ENCODE peak calls at places on chromosomes 1 and 21, in nine cellular contexts. B, G, Z, I, M, J, N, S and W are unnamed samples.

GRCh38 chr1:232509570-232509969 is 120.4 kb downstream of the SIPA1L2 start:
- DNase-seq in N (no peak), B (no peak), Z (no peak), J (peak; percentile 20), G (no peak), M (no peak), S (no peak), I (no peak), W (no peak)

GRCh38 chr1:68600049-68600661 is 103.3 kb upstream of the DEPDC1 start:
- DNase-seq in G (peak; percentile 8), B (no peak), S (no peak), Z (no peak), M (no peak), N (no peak), J (peak; percentile 27), I (peak; percentile 0), W (peak; percentile 15)

GRCh38 chr1:23718482-23718881 is 24.8 kb upstream of the ELOA start:
- DNase-seq in B (no peak), G (no peak), Z (no peak), J (peak; percentile 42), I (peak; percentile 14), N (peak; percentile 53), S (no peak), M (no peak), W (no peak)

GRCh38 chr1:1775364-1776226 is 2.7 kb downstream of the NADK start:
- DNase-seq in Z (no peak), J (no peak), N (no peak), S (no peak), I (no peak), B (no peak), G (no peak), M (no peak), W (no peak)

GRCh38 chr1:2459757-2460156 is 16.3 kb upstream of the PLCH2 start:
- DNase-seq in G (no peak), Z (no peak), N (peak; percentile 21), J (peak; percentile 34), B (peak; percentile 2), S (no peak), I (peak; percentile 35), M (no peak), W (peak; percentile 9)

GRCh38 chr1:168328965-168329364 is 48.3 kb downstream of the TBX19 start:
- DNase-seq in N (no peak), M (no peak), I (no peak), Z (no peak), G (peak; percentile 82), B (no peak), J (no peak), S (no peak), W (no peak)

GRCh38 chr1:203057831-203058673 is 27.8 kb downstream of the MYOG start:
- DNase-seq in B (no peak), N (no peak), G (no peak), I (peak; percentile 59), J (no peak), S (no peak), Z (no peak), M (no peak), W (no peak)

GRCh38 chr1:32178380-32179192 is 889 bp upstream of the TXLNA start:
- DNase-seq in Z (no peak), I (no peak), B (no peak), M (no peak), N (peak; percentile 28), J (no peak), G (no peak), S (no peak), W (no peak)

GRCh38 chr1:2168090-2168489 is 26.5 kb downstream of the FAAP20 start:
- DNase-seq in N (no peak), J (no peak), M (no peak), G (no peak), I (no peak), Z (no peak), B (no peak), S (no peak), W (no peak)

GRCh38 chr1:4561213-4561612 is 93.2 kb upstream of the AJAP1 start:
- DNase-seq in I (no peak), G (no peak), J (no peak), N (peak; percentile 23), Z (no peak), B (no peak), S (no peak), M (no peak), W (no peak)

GRCh38 chr1:9835758-9836631 is 12.2 kb upstream of the CLSTN1 start:
- DNase-seq in J (no peak), G (peak; percentile 96), I (no peak), B (no peak), Z (peak; percentile 36), M (peak; percentile 47), N (peak; percentile 57), S (no peak), W (no peak)

DNA sequence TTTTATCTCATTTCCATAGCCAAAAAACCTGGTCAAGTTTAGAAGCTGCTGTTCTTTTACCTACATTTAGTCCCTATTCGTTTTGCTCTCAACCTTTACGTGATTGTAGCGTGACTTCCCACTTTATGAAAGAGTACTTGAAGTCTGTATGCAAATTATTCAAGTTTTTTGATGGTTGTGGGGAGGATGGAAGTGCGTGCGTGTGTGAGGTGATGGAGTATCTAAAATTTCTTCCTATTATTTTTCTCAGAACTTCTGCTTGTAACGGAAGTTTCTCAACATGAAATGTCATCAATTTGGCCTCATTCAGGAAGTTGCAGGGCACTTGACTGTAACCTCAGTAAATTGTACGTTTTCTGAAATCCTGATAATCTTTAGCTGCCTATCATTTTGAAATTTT is 64.0 kb downstream of the SAMSN1 start:
- DNase-seq in Z (no peak), M (no peak), N (no peak), G (no peak), B (no peak), S (no peak), J (no peak), I (no peak), W (no peak)
- H3K4me3 ChIP-seq in Z (no peak overlapping the region), M (no peak overlapping the region), N (no peak overlapping the region), G (no peak overlapping the region), B (no peak overlapping the region), S (no peak overlapping the region), J (no peak overlapping the region), I (no peak overlapping the region), W (no peak overlapping the region)

GRCh38 chr1:80217377-80217986 is 1211.0 kb upstream of the ADGRL4 start:
- DNase-seq in I (peak; percentile 72), Z (peak; percentile 19), M (no peak), G (peak; percentile 70), N (peak; percentile 78), S (no peak), B (peak; percentile 20), J (peak; percentile 74), W (peak; percentile 64)
- TF ChIP-seq CTCF in I (peak; percentile 73), Z (peak; percentile 21), M (peak; percentile 41), G (peak; percentile 85), N (peak; percentile 84), S (peak; percentile 37), B (peak; percentile 79), J (peak; percentile 67), W (peak; percentile 74)

GRCh38 chr1:228212415-228212965 is 4.6 kb downstream of the OBSCN start:
- DNase-seq in N (peak; percentile 28), G (no peak), M (no peak), Z (no peak), S (no peak), I (no peak), B (no peak), J (no peak), W (no peak)

GRCh38 chr1:228214921-228215662 is 7.2 kb downstream of the OBSCN start:
- DNase-seq in S (no peak), N (no peak), J (no peak), G (no peak), M (no peak), I (no peak), B (no peak), Z (no peak), W (no peak)

GRCh38 chr1:228215663-228216116 is 7.8 kb downstream of the OBSCN start:
- DNase-seq in N (no peak), I (no peak), J (no peak), M (no peak), G (no peak), S (no peak), B (no peak), Z (no peak), W (no peak)

GRCh38 chr1:228212966-228213844 is 5.4 kb downstream of the OBSCN start:
- DNase-seq in B (peak; percentile 39), G (peak; percentile 83), Z (peak; percentile 80), S (peak; percentile 92), M (peak; percentile 96), J (peak; percentile 52), I (peak; percentile 84), N (peak; percentile 95), W (peak; percentile 13)

DNA sequence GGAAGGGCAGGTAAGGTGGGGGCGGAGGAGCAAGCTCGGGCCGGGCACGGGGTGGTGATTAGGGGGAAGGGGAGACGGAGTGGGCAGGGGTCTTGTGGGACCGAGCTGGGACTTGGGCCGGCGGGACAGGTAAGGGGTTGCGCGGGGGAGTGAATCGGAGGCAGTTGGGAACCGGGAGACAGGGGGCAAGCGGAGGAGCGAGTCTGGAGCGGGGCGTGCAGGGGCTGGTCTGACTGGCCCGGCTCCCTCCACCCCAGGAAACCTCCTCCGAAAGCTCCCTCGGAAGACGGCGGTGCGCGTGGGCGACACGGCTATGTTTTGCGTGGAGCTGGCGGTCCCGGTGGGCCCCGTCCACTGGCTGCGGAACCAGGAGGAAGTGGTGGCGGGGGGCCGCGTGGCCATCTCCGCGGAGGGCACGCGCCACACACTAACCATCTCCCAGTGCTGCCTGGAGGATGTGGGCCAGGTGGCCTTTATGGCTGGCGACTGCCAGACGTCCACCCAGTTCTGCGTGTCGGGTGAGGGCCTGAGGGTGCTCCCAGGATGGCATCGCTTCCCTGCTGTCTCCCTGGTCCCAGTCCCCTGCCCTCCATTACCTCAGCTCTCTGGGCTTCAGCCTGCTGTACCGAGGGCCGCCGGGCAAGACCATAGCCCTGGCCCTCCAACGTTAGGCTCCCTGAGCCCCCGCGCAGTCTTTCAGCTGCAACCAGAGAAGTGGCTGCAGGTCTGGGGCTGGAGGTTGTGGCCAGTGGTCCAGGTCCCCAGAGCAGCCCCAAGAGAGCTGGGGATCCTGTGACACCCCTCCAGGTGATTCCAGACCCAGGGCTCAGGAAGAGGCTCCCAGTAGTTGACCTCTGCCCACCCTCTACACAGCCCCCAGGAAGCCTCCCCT is 6.3 kb downstream of the OBSCN start:
- DNase-seq in J (no peak), B (no peak), I (no peak), M (peak; percentile 66), N (no peak), S (no peak), Z (no peak), G (no peak), W (no peak)
- H3K4me3 ChIP-seq in J (peak overlapping the region; percentile 13), B (peak overlapping the region; percentile 73), I (peak overlapping the region; percentile 37), M (peak overlapping the region; percentile 64), N (peak overlapping the region; percentile 45), S (peak overlapping the region; percentile 40), Z (peak overlapping the region; percentile 45), G (peak overlapping the region; percentile 55), W (peak overlapping the region; percentile 37)

GRCh38 chr21:15062566-15062965 is 2.2 kb downstream of the NRIP1 start:
- DNase-seq in Z (no peak), G (no peak), B (no peak), M (no peak), S (no peak), J (peak; percentile 51), N (no peak), I (no peak), W (no peak)
- TF ChIP-seq CTCF in Z (no peak), G (no peak), B (no peak), M (no peak), S (no peak), J (peak; percentile 0), N (peak; percentile 37), I (no peak), W (no peak)